ENCODE peak calls at places on chromosomes 6 and 20, in seven cellular contexts. J is K562; P is Panc1; D is CD8-positive, alpha-beta T cell; K is lung; Q is left lung; H is iPS DF 6.9. Y is an unnamed sample.

GRCh38 chr6:30480536-30481156 is 8.7 kb upstream of the HLA-E start:
- DNase-seq in K (no peak), P (no peak), D (peak; percentile 68), H (no peak), J (no peak), Q (no peak), Y (no peak)

GRCh38 chr6:111353914-111354464 is 129.0 kb downstream of the REV3L start:
- DNase-seq in P (no peak), D (no peak), H (no peak), J (no peak), K (no peak), Q (no peak), Y (no peak)

GRCh38 chr20:25309395-25310267 is 61.7 kb downstream of the PYGB start:
- DNase-seq in P (peak; percentile 67), D (no peak), H (no peak), Q (peak; percentile 77), J (peak; percentile 51), K (no peak), Y (no peak)

GRCh38 chr6:169961772-169962561 is 210.5 kb downstream of the ERMARD start:
- DNase-seq in D (peak; percentile 27), P (no peak), K (no peak), Q (peak; percentile 81), J (no peak), H (peak; percentile 13), Y (no peak)

GRCh38 chr6:166351715-166352285 is 9.5 kb upstream of the SFT2D1 start:
- DNase-seq in P (no peak), Q (no peak), J (peak; percentile 56), D (no peak), H (no peak), K (peak; percentile 33), Y (peak; percentile 12)

GRCh38 chr6:16206595-16207037 is 31.8 kb upstream of the GMPR start:
- DNase-seq in J (peak; percentile 79), P (peak; percentile 75), Q (no peak), K (peak; percentile 48), H (peak; percentile 39), D (peak; percentile 29), Y (peak; percentile 77)

GRCh38 chr6:16249971-16250370 is 11.6 kb downstream of the GMPR start:
- DNase-seq in D (no peak), H (no peak), P (no peak), Q (no peak), K (no peak), J (no peak), Y (no peak)

GRCh38 chr6:36962874-36963273 is 8.3 kb downstream of the PI16 start:
- DNase-seq in H (peak; percentile 85), J (no peak), P (no peak), K (peak; percentile 69), Q (peak; percentile 86), D (peak; percentile 78), Y (peak; percentile 79)

GRCh38 chr6:5086294-5086890 is 1.3 kb downstream of the PPP1R3G start:
- DNase-seq in H (no peak), P (no peak), Q (no peak), D (no peak), K (no peak), J (no peak), Y (no peak)

GRCh38 chr6:10437891-10438290 is 23.0 kb upstream of the TFAP2A start:
- DNase-seq in P (no peak), K (no peak), D (no peak), H (no peak), Q (no peak), J (no peak), Y (no peak)

GRCh38 chr6:158143700-158144099 is 24.4 kb downstream of the SERAC1 start:
- DNase-seq in Q (no peak), K (no peak), H (no peak), J (peak; percentile 44), P (no peak), D (no peak), Y (no peak)

GRCh38 chr6:53796451-53796780 is 1.6 kb downstream of the LRRC1 start:
- DNase-seq in H (no peak), Q (no peak), J (no peak), K (no peak), D (no peak), P (no peak), Y (no peak)

GRCh38 chr6:13733178-13733851 is 21.7 kb upstream of the RANBP9 start:
- DNase-seq in J (no peak), H (no peak), P (no peak), Q (no peak), D (no peak), K (peak; percentile 55), Y (no peak)

GRCh38 chr6:144804246-144804790 is 519.2 kb downstream of the UTRN start:
- DNase-seq in J (no peak), K (no peak), P (no peak), D (no peak), Q (no peak), H (no peak), Y (no peak)

GRCh38 chr6:149249370-149250357 is 67.8 kb upstream of the TAB2 start:
- DNase-seq in D (no peak), P (no peak), Q (no peak), H (no peak), K (no peak), J (no peak), Y (no peak)
- H3K27ac ChIP-seq in D (no peak overlapping the region), P (no peak overlapping the region), Q (no peak overlapping the region), H (no peak overlapping the region), K (no peak overlapping the region), J (no peak overlapping the region), Y (peak overlapping the region; percentile 17)

DNA sequence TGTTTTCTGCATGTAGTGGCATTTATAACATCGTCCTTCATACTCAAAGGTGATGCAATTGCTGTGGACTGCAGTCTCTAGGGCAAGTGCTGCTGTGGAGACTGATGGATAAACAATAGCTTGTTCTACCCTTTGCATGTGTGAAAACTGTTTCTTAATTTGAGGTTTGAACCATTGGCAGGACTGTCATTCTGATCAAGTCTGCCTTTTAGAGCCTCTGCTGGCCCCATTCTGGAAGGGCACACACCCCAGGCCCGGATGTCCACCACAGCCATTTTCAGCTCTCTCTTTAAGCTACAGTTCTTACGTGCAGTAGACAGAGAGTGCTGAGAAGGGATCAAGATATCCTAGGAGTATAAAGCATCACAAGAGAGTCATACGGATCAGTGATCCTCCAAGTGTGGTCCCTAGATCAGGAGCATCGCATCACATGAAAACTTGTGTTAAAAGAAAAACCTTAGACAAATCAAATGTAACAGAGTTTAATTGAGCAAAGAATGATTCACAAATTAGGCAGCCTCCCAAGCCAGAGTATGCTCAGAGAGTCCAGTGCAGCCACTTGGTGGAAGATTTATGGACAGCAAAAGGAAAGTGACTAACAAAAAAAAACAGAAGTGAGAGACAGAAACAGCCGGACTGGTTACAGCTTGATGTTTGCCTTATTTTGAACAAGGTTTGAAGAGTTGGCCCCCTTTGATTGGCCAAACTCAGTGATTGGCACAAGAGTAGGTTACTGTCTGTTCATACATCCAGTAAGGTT is 52.0 kb downstream of the FRK start:
- DNase-seq in K (no peak), P (peak; percentile 68), H (no peak), D (no peak), Q (peak; percentile 23), J (no peak), Y (peak; percentile 16)
- H3K4me3 ChIP-seq in K (no peak overlapping the region), P (peak overlapping the region; percentile 15), H (no peak overlapping the region), D (no peak overlapping the region), Q (no peak overlapping the region), J (no peak overlapping the region), Y (peak overlapping the region; percentile 4)

GRCh38 chr6:41199427-41200246 is 1.3 kb downstream of the TREML2 start:
- DNase-seq in J (no peak), D (no peak), P (no peak), K (no peak), H (no peak), Q (no peak), Y (no peak)
- H3K27ac ChIP-seq in J (peak overlapping the region; percentile 63), D (peak overlapping the region; percentile 78), P (no peak overlapping the region), K (no peak overlapping the region), H (no peak overlapping the region), Q (peak overlapping the region; percentile 96), Y (no peak overlapping the region)

GRCh38 chr20:14986656-14987055 is 649.2 kb upstream of the FLRT3 start:
- DNase-seq in K (no peak), D (no peak), H (no peak), P (no peak), Q (no peak), J (no peak), Y (no peak)
- H3K4me3 ChIP-seq in K (no peak overlapping the region), D (no peak overlapping the region), H (no peak overlapping the region), P (no peak overlapping the region), Q (no peak overlapping the region), J (no peak overlapping the region), Y (no peak overlapping the region)

DNA sequence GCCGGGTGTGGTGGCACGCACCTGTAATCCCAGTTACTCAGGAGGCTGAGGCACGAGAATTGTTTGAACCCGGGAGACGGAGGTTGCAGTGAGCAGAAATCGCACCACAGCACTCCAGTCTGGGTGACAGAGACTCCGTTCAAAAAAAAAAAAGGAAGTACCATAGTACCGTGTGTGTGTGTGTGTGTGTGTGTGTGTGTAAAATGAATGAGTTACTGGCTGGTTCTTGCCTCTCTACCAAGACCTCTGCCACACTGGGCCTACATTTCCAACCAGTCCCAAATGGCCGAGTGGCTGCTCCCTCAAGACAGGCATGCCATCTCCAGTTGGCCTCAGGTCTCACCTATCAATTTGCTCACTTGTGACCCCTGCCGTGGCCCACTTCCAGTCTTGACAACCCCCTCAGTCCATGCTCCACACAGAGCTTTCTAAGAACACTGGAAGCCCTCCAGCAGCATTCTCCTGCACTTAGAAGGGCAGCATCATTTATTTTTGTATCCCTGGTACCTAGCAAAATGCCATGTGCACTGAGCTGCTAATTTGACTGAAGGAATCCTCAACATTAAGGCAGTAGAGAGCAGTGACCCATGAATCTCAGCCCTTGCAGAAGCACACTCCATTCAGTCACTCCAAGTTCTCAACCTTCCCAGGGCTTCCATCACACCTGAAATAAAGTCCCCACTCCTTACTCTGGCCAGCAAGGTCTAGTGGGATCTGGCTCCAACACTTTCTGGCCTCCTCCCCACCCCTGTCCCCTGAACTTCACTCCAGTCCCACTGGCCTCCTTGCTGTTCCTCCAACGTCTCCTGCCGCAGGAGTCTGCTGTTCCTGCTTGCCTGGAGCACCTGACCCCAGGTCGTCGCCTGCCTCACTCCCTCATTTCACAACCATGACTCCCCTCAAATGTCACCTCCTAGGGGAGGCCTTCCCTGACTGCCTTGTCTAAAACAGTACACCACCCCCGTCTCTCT is 29.9 kb downstream of the COX4I2 start:
- DNase-seq in H (no peak), D (no peak), J (no peak), Q (no peak), K (no peak), P (no peak), Y (no peak)
- H3K27ac ChIP-seq in H (no peak overlapping the region), D (no peak overlapping the region), J (peak overlapping the region; percentile 37), Q (peak overlapping the region; percentile 75), K (peak overlapping the region; percentile 12), P (peak overlapping the region; percentile 0), Y (peak overlapping the region; percentile 100)

DNA sequence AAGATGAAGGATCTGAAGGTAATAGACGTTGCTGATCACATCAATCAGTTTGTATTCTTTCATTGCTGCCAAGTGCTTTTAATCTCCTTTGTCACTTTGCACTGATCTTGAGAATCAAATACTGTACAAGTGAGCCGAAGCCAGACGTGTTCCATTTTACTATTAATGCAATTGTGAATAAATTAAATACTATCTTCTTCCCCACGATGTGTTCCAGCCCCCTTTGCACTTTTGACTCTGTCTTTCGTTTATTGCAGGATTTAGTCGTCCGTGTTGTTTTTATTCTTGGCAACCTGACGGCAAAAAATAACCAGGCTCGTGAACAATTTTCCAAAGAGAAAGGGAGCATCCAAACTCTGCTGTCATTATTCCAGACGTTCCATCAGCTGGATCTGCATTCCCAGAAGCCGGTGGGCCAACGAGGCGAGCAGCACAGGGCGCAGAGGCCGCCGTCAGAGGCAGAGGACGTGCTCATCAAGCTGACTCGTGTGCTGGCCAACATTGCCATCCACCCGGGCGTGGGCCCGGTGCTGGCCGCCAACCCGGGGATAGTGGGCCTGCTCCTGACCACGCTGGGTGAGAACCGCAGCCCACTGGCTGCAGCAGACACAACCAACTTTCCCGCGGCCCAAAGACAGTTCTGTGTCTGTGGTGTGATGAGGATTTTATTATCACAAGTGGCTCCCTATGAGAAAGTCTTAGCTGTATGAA is 104.7 kb downstream of the ARMC2 start:
- DNase-seq in D (no peak), K (no peak), J (no peak), Q (peak; percentile 70), P (no peak), H (no peak), Y (no peak)
- H3K4me3 ChIP-seq in D (no peak overlapping the region), K (no peak overlapping the region), J (no peak overlapping the region), Q (no peak overlapping the region), P (no peak overlapping the region), H (no peak overlapping the region), Y (no peak overlapping the region)